ENCODE peak calls at places on chromosomes 12 and 14, in nine cellular contexts. L is GM23338, S is PC-3, C is neural progenitor cell, P is hepatocyte, B is HCT116, Q is MM.1S, E is SK-N-SH, R is OCI-LY7. H is an unnamed sample.

GRCh38 chr12:121453022-121453360 is 53.1 kb downstream of the RNF34 start:
- DNase-seq in C (no peak), R (no peak), L (no peak), B (no peak), P (no peak), Q (no peak), S (no peak), E (no peak), H (no peak)

GRCh38 chr12:94074216-94074969 is 74.0 kb upstream of the PLXNC1 start:
- DNase-seq in B (no peak), C (no peak), S (no peak), L (no peak), Q (no peak), R (no peak), E (no peak), P (no peak), H (peak)

GRCh38 chr14:53953002-53953827 is 3.4 kb downstream of the BMP4 start:
- DNase-seq in C (peak), S (peak), Q (peak), R (no peak), L (peak), P (peak), E (peak), B (no peak), H (peak)

GRCh38 chr14:61240206-61240605 is 40.9 kb downstream of the TMEM30B start:
- DNase-seq in B (no peak), R (no peak), Q (no peak), L (peak), C (no peak), E (no peak), S (no peak), P (no peak), H (no peak)

GRCh38 chr12:3698218-3698974 is 54.5 kb downstream of the CRACR2A start:
- DNase-seq in B (no peak), S (peak), L (no peak), C (peak), R (no peak), E (peak), Q (no peak), P (no peak), H (peak)

GRCh38 chr14:68979722-68980552 is 835 bp upstream of the ACTN1 start:
- DNase-seq in R (no peak), P (peak), Q (no peak), C (peak), E (no peak), S (peak), B (no peak), L (peak), H (peak)

GRCh38 chr12:68106160-68106559 is 53.4 kb downstream of the IFNG start:
- DNase-seq in S (peak), Q (no peak), R (no peak), C (no peak), P (no peak), L (no peak), B (peak), E (no peak), H (peak)

GRCh38 chr14:36524874-36525745 is 5.1 kb upstream of the NKX2-1 start:
- DNase-seq in R (no peak), B (peak), C (peak), E (peak), P (peak), Q (no peak), L (peak), S (peak), H (peak)

GRCh38 chr14:79629372-79629771 is 581.9 kb downstream of the DIO2 start:
- DNase-seq in B (no peak), C (peak), Q (no peak), E (no peak), R (no peak), P (no peak), L (no peak), S (no peak), H (no peak)

GRCh38 chr12:12620730-12621315 is 9.1 kb downstream of the CREBL2 start:
- DNase-seq in B (no peak), P (no peak), Q (no peak), R (no peak), S (no peak), L (no peak), C (no peak), E (no peak), H (no peak)

GRCh38 chr12:68012712-68013111 is 23.5 kb downstream of the IFNG-AS1 start:
- DNase-seq in B (no peak), C (no peak), S (no peak), L (no peak), R (peak), Q (no peak), E (no peak), P (no peak), H (peak)

GRCh38 chr12:52871291-52871961 is 22.6 kb upstream of the KRT78 start:
- DNase-seq in S (peak), L (no peak), C (no peak), P (peak), Q (no peak), E (no peak), R (no peak), B (no peak), H (peak)

GRCh38 chr12:15689751-15690191 is 99.4 kb downstream of the EPS8 start:
- DNase-seq in C (no peak), P (no peak), B (peak), E (no peak), L (no peak), S (peak), Q (no peak), R (no peak), H (no peak)

GRCh38 chr12:115070313-115070712 is 386.3 kb upstream of the TBX3 start:
- DNase-seq in R (no peak), L (no peak), Q (peak), C (no peak), B (no peak), S (peak), P (no peak), E (no peak), H (peak)

GRCh38 chr14:64147126-64147790 is 146.9 kb downstream of the ESR2 start:
- DNase-seq in C (no peak), P (no peak), S (no peak), L (no peak), E (no peak), R (no peak), Q (no peak), B (no peak), H (no peak)

GRCh38 chr14:56339855-56340701 is 221.9 kb downstream of the PELI2 start:
- DNase-seq in L (peak), E (peak), R (peak), C (peak), S (peak), P (peak), Q (peak), B (peak), H (peak)

GRCh38 chr12:88371416-88372183 is 208.7 kb downstream of the KITLG start:
- DNase-seq in L (no peak), R (no peak), Q (no peak), C (no peak), S (peak), B (no peak), P (no peak), E (no peak), H (peak)

GRCh38 chr14:99413972-99414371 is 66.7 kb downstream of the SETD3 start:
- DNase-seq in C (no peak), S (no peak), E (no peak), Q (no peak), P (no peak), R (no peak), L (no peak), B (no peak), H (no peak)

GRCh38 chr12:9349888-9350885 is 142.0 kb upstream of the PZP start:
- DNase-seq in Q (no peak), L (no peak), P (no peak), C (no peak), E (no peak), B (no peak), S (peak), R (no peak), H (peak)

GRCh38 chr14:90883782-90884181 is 67.6 kb upstream of the TTC7B start:
- DNase-seq in P (no peak), S (no peak), E (no peak), L (peak), R (no peak), Q (no peak), C (no peak), B (no peak), H (no peak)

GRCh38 chr12:116492703-116493324 is 66.4 kb upstream of the MAP1LC3B2 start:
- DNase-seq in E (no peak), Q (peak), R (no peak), L (peak), S (peak), P (peak), C (no peak), B (peak), H (peak)

GRCh38 chr12:52647601-52648000 is 4.4 kb downstream of the KRT2 start:
- DNase-seq in L (no peak), R (no peak), P (no peak), E (no peak), B (no peak), C (no peak), Q (no peak), S (no peak), H (no peak)

GRCh38 chr12:13376627-13377373 is 180.3 kb downstream of the EMP1 start:
- DNase-seq in R (no peak), E (no peak), S (peak), P (peak), Q (no peak), C (no peak), B (no peak), L (peak), H (no peak)

GRCh38 chr12:73274972-73275371 is 1002.8 kb downstream of the TRHDE start:
- DNase-seq in L (no peak), Q (no peak), R (no peak), B (peak), S (no peak), E (no peak), P (no peak), C (no peak), H (no peak)

GRCh38 chr14:24329736-24330135 is 5.1 kb downstream of the ADCY4 start:
- DNase-seq in L (no peak), P (no peak), S (no peak), C (no peak), R (no peak), E (no peak), Q (no peak), B (no peak), H (peak)

GRCh38 chr14:93064411-93065271 is 51.1 kb downstream of the ITPK1 start:
- DNase-seq in L (no peak), E (no peak), C (no peak), S (no peak), Q (no peak), P (no peak), R (no peak), B (no peak), H (peak)

GRCh38 chr12:94297876-94298520 is 149.6 kb downstream of the PLXNC1 start:
- DNase-seq in Q (no peak), S (no peak), R (no peak), B (no peak), P (no peak), E (no peak), C (no peak), L (no peak), H (no peak)

GRCh38 chr14:50403433-50403832 is 6.8 kb upstream of the CDKL1 start:
- DNase-seq in C (peak), E (no peak), S (no peak), B (no peak), P (no peak), R (no peak), L (no peak), Q (no peak), H (peak)

GRCh38 chr14:44444454-44444853 is 62.6 kb downstream of the FSCB start:
- DNase-seq in Q (no peak), B (no peak), P (no peak), R (no peak), C (no peak), E (no peak), L (no peak), S (no peak), H (no peak)

GRCh38 chr14:76186318-76187027 is 34.8 kb downstream of the GPATCH2L start:
- DNase-seq in Q (no peak), E (peak), C (peak), R (no peak), B (no peak), P (peak), S (no peak), L (no peak), H (no peak)

GRCh38 chr14:61227893-61228591 is 53.1 kb downstream of the TMEM30B start:
- DNase-seq in L (no peak), E (no peak), C (no peak), P (no peak), B (no peak), R (no peak), S (no peak), Q (no peak), H (no peak)

GRCh38 chr14:54102530-54102929 is 145.9 kb upstream of the BMP4 start:
- DNase-seq in E (no peak), L (no peak), P (no peak), B (no peak), C (no peak), R (no peak), Q (no peak), S (no peak), H (no peak)

GRCh38 chr12:10169094-10169493 is 2.8 kb downstream of the OLR1 start:
- DNase-seq in C (no peak), B (no peak), S (peak), P (no peak), L (no peak), E (no peak), Q (no peak), R (no peak), H (no peak)

GRCh38 chr14:78697341-78697740 is 527.2 kb downstream of the NRXN3 start:
- DNase-seq in B (peak), L (peak), R (peak), Q (peak), C (peak), E (peak), P (peak), S (peak), H (peak)

GRCh38 chr12:116385486-116386217 is 108.2 kb upstream of the MED13L start:
- DNase-seq in C (peak), R (no peak), B (no peak), L (peak), P (peak), S (no peak), Q (no peak), E (no peak), H (no peak)

GRCh38 chr14:106210650-106211049 is 684.3 kb downstream of the TMEM121 start:
- DNase-seq in C (no peak), E (no peak), P (no peak), R (peak), S (no peak), B (no peak), L (no peak), Q (no peak), H (no peak)

DNA sequence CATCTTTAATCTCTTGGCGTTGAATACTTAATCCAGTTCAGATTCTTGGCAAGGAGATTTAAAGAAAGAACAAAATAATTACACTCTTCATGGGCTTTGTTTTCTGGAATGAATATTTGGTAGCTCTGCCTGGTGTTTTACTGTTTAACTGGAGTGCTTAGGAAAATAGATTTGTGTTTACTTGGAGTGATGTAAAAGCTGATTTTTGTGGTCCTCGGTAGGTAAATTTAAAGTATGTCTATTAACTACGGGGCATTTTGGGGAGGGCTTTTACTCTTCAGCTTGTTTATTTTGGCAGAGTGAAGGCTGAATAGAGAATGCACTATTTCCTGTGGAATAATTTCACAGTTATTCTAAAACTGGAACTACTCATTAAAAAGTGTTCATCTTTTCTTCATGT is 150.2 kb upstream of the LRIG3 start:
- DNase-seq in B (no peak), S (peak), Q (no peak), R (no peak), E (no peak), L (no peak), C (no peak), P (no peak), H (no peak)
- TF ChIP-seq EZH2phosphoT487 in B (no peak), S (no peak), Q (no peak), R (no peak), E (no peak), L (no peak), C (no peak), P (no peak), H (no peak)

DNA sequence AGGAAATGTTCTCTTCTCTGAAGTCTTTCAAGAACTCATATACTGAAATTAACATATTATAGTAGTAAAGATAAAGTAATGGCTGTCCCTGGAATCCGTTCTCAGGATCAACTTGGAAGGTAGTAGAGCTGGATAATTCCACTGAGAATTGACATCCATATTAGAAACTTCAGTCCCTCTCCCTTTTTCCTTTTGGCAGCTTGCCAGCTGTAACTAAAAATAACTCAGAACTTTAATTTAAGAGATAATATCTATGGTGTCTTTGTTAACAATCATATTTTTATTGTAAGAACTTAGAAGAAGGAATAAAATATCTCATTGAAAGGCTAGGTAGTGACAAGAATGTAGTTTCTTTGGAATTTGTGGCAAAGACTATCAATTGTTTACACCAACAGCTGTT is 61.4 kb upstream of the PLEKHA5 start:
- DNase-seq in R (no peak), C (no peak), Q (no peak), S (no peak), E (no peak), L (no peak), P (no peak), B (no peak), H (no peak)
- TF ChIP-seq EZH2phosphoT487 in R (no peak), C (no peak), Q (no peak), S (no peak), E (no peak), L (no peak), P (no peak), B (no peak), H (no peak)

GRCh38 chr12:79689477-79690155 is 1.1 kb downstream of the PAWR start:
- DNase-seq in Q (peak), B (no peak), E (peak), P (peak), S (peak), C (peak), R (peak), L (peak), H (peak)
- TF ChIP-seq EZH2phosphoT487 in Q (no peak), B (no peak), E (no peak), P (no peak), S (no peak), C (peak), R (no peak), L (no peak), H (no peak)

GRCh38 chr12:64814432-64814831 is 10.0 kb upstream of the TBC1D30 start:
- DNase-seq in C (no peak), E (no peak), L (no peak), Q (no peak), B (no peak), R (no peak), S (no peak), P (no peak), H (no peak)
- TF ChIP-seq EZH2phosphoT487 in C (no peak), E (no peak), L (no peak), Q (no peak), B (no peak), R (no peak), S (no peak), P (no peak), H (no peak)

DNA sequence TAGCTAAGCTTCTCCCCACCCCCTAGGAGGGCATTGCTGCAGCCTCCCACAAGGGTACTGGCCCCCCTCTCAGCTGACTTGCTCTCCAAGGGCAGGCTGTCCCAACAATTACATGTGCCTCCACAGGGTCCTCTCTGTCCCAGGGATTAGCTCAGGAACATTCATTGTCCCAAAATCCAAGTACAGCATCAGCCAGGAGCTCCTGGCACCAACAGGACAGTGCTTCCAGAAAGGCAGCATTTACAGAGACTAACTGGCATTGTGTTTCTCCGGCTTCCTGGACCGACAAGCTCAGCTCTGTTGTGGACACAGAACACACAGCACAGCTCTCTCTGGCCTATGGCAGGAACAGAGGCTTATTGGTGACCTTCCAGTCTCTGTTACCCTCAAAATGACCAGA is 21.7 kb downstream of the ABCD4 start:
- DNase-seq in Q (no peak), C (no peak), S (no peak), B (no peak), L (no peak), R (no peak), E (no peak), P (no peak), H (no peak)
- TF ChIP-seq EZH2phosphoT487 in Q (no peak), C (no peak), S (no peak), B (no peak), L (no peak), R (no peak), E (no peak), P (no peak), H (no peak)

GRCh38 chr12:66072135-66072534 is 58.4 kb downstream of the LLPH start:
- DNase-seq in P (no peak), S (no peak), B (no peak), C (no peak), R (no peak), L (no peak), E (no peak), Q (no peak), H (no peak)

GRCh38 chr12:66077542-66077941 is 53.0 kb downstream of the LLPH start:
- DNase-seq in P (no peak), R (no peak), E (no peak), L (no peak), C (no peak), B (no peak), S (no peak), Q (no peak), H (no peak)

GRCh38 chr12:66071556-66071955 is 59.0 kb downstream of the LLPH start:
- DNase-seq in L (no peak), S (no peak), B (no peak), Q (no peak), P (no peak), E (no peak), C (no peak), R (no peak), H (no peak)

GRCh38 chr12:66072566-66072965 is 58.0 kb downstream of the LLPH start:
- DNase-seq in L (no peak), B (no peak), Q (no peak), P (no peak), E (no peak), C (no peak), S (no peak), R (no peak), H (no peak)

DNA sequence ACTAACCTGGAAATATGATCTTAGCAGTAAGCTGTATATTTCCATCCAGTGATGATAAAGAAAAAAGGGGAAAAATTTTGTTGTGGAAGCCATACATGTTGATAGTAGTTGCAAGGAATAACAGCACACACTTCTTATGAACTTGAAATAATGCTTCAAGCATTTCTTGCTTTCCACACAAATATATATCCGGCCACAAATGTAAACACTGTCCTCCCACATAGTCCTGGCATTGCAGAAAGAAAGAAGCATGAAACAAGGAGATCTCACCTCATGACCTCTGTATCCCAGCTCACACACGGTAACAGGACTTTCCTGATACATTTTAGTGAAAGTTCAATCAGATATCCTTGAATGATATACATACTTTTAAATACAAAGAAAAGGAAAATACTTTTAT is 56.0 kb downstream of the LLPH start:
- DNase-seq in C (no peak), Q (no peak), P (no peak), L (no peak), S (no peak), B (no peak), R (no peak), E (no peak), H (peak)
- TF ChIP-seq EZH2phosphoT487 in C (no peak), Q (no peak), P (no peak), L (no peak), S (no peak), B (no peak), R (no peak), E (no peak), H (no peak)

DNA sequence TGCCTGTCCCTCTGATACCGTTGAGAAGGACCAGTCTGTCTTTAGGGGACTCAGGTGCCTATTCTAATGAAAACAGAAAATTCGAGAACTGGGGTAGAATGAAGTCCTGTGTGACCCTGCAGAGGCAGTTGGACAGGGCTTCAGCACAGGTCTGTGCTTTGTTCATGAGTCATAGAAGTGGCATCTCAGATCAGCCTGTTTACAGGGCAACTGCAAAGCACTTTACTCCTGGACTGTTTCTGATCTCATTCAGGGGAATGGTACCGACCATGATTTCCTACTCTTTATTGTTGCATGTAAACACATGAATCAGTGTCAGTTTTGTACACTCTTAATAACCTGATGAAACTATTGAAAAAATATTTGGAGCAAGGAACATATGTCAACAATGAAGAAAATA is 1517.0 kb downstream of the AACS start:
- DNase-seq in L (no peak), R (no peak), Q (no peak), B (no peak), E (no peak), C (no peak), S (peak), P (peak), H (no peak)
- TF ChIP-seq EZH2phosphoT487 in L (no peak), R (no peak), Q (no peak), B (no peak), E (no peak), C (no peak), S (no peak), P (no peak), H (no peak)